ENCODE peak calls at places on chromosomes 4 and X, in five cellular contexts. J is tibial artery; I is neuronal stem cell; B is CD8-positive, alpha-beta memory T cell; L is IMR-90. K is an unnamed sample. For H3K27me3 and H3K4me1, the result is how much of the 10 kb centered on the place peaks cover.

GRCh38 chrX:2677764-2678163 is 13.3 kb upstream of the CD99 start:
- DNase-seq in I (no peak), B (no peak), J (peak), L (peak), K (no peak)

GRCh38 chr4:78171482-78171881 is 114.4 kb downstream of the FRAS1 start:
- DNase-seq in J (no peak), L (no peak), I (no peak), B (no peak), K (no peak)

GRCh38 chr4:64479338-64479737 is 70.1 kb upstream of the TECRL start:
- DNase-seq in L (no peak), I (no peak), B (no peak), J (no peak), K (no peak)

GRCh38 chrX:57453901-57454300 is 137.9 kb upstream of the ZXDB start:
- DNase-seq in I (no peak), B (no peak), J (no peak), L (peak), K (peak)

GRCh38 chr4:71709961-71710360 is 73.9 kb downstream of the GC start:
- DNase-seq in J (no peak), B (no peak), L (no peak), I (no peak), K (no peak)

GRCh38 chr4:57249083-57249482 is 138.9 kb upstream of the IGFBP7 start:
- DNase-seq in J (no peak), I (no peak), L (peak), B (no peak), K (no peak)

GRCh38 chrX:40171513-40172168 is 73.9 kb upstream of the BCOR start:
- DNase-seq in B (peak), L (no peak), I (no peak), J (no peak), K (peak)

GRCh38 chrX:131477498-131477897 is 66.4 kb upstream of the OR13H1 start:
- DNase-seq in I (no peak), L (no peak), B (no peak), J (no peak), K (no peak)

GRCh38 chr4:110196871-110197420 is 1.5 kb downstream of the ELOVL6 start:
- DNase-seq in I (no peak), L (peak), J (peak), B (peak), K (peak)

DNA sequence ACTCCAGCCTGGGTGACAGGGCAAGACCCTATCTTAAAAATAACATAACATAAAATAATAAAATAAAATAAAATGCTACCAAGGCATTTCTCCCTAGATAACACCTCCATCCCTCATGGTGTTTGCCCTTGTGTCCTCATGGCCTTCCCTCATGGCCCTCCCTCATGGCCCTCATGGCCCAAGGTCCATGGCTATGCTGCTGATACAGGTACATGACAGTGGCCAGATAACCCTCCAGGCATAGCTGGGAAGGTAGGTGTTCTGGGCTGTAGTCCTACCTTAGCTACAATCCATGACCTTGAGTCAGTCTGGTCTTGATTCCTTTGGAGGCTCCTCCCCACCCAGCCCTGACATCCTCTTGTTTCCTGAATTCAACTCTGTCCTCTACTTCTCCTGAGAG is 75.2 kb downstream of the PJA1 start:
- DNase-seq in J (no peak), L (no peak), B (no peak), I (no peak), K (no peak)
- H3K27me3 ChIP-seq in J (under half), L (under half), B (under half), I (under half), K (under half)

DNA sequence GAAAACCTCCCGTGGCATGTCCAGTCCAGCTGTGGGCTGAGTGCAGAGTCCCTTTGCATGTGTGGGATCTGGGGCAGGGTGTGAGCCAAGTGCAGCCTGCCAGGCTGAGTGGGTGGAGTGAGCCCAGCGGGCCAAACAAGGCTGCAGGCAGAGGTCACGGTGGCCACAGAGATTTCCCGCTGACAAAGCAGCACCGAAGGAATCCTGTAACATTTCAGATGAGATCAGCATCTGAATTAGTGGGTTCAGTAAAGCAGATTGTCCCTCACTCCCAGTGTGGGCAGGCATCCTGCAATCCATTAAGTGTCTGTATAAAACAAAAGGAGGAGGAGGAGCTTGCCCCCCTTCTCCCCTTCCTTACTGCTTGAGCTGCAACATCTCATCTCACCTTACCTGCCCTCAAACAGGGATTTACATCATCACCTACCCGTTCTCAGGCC is 324.4 kb downstream of the FAT4 start:
- DNase-seq in J (no peak), I (peak), B (no peak), L (peak), K (no peak)
- H3K4me3 ChIP-seq in J (no peak), I (peak), B (no peak), L (no peak), K (no peak)

GRCh38 chr4:3440011-3440410 is 1.8 kb upstream of the HGFAC start:
- DNase-seq in J (peak), I (no peak), B (no peak), L (no peak), K (no peak)

GRCh38 chr4:3438847-3439180 is 3.0 kb upstream of the HGFAC start:
- DNase-seq in J (peak), I (no peak), L (no peak), B (no peak), K (no peak)

GRCh38 chr4:3440979-3441500 is 728 bp upstream of the HGFAC start:
- DNase-seq in J (peak), L (no peak), I (no peak), B (no peak), K (no peak)

GRCh38 chr4:3437998-3438846 is 3.5 kb upstream of the HGFAC start:
- DNase-seq in L (no peak), J (peak), I (no peak), B (no peak), K (no peak)

GRCh38 chr4:3439391-3439790 is 2.4 kb upstream of the HGFAC start:
- DNase-seq in J (peak), L (no peak), B (no peak), I (no peak), K (no peak)
- H3K4me1 ChIP-seq in J (under half), L (under half), B (under half), I (under half), K (under half)

GRCh38 chr4:98994474-98995182 is 893 bp upstream of the METAP1 start:
- DNase-seq in L (peak), B (no peak), J (no peak), I (no peak), K (no peak)
- H3K27me3 ChIP-seq in L (under half), B (under half), J (under half), I (under half), K (under half)

GRCh38 chrX:72182924-72183323 is 1.4 kb downstream of the PIN4 start:
- DNase-seq in L (no peak), I (no peak), B (no peak), J (no peak), K (no peak)
- H3K4me3 ChIP-seq in L (no peak), I (no peak), B (no peak), J (no peak), K (peak)

DNA sequence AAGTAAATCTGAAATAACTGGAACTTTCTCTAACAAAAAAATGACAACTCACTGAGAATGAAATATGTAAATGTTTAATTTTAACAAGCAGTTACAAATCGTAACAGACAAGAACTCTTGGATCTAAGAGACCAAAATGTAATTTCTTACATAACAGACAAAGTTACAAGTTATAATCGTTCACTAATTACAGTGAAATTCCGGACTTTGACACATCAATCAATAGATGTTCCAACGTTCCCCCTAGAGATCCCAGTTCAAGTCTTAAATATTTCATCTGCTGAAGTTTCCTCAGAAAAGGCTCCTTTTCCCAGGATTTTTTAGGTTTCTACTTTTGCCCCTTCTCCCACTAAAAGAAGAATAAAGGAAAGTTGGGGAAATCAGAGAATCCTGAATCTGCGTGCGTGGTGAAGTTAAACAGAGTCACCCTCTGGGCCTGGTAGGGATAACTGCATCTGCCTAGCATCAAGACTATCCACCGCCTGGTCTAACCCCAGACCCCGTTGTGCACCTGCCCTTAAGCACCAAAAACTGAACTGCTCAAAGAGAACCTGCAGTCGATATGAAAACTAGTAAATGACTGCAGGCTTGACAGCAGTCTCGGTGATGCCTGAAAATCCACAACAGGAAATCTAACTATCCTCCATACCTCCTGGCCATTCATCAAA is 2.3 kb downstream of the IRF2 start:
- DNase-seq in L (peak), J (no peak), I (no peak), B (no peak), K (no peak)
- H3K4me1 ChIP-seq in L (under half), J (half or more), I (under half), B (under half), K (under half)

GRCh38 chrX:114581528-114582263 is 2.2 kb upstream of the HTR2C start:
- DNase-seq in J (no peak), I (peak), L (no peak), B (no peak), K (no peak)
- H3K27me3 ChIP-seq in J (under half), I (under half), L (under half), B (under half), K (under half)

DNA sequence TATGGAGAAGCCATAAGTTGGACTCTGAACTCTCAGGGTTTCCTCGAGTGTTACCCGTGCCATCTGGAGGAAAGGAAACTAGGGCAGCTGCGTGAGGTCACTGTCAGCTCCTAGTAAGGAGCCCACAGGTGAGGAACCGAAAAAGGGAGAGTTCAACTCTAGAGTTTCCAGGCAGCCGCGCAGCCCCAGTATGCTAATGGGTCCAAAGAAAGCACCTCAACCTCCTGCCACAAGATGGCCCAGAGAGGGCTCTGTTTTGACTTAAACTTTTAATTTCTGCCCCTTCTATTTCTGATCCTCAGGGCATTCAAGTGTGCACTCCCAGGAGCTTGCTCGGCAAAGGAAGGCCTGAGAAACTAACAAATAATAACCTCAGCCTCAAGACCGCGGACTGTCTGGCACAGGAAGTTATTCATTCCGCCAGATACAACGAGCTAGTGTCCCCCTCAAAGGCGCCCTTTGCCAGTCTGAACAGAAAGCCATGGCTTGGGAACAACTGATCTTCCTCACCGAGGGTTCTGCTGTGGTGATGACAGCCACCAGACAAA is 13.9 kb downstream of the SCARB2 start:
- DNase-seq in B (no peak), L (peak), J (no peak), I (no peak), K (no peak)
- H3K4me3 ChIP-seq in B (no peak), L (no peak), J (no peak), I (no peak), K (no peak)

GRCh38 chr4:185718578-185719492 is 93.2 kb downstream of the SORBS2 start:
- DNase-seq in L (no peak), J (no peak), I (no peak), B (no peak), K (no peak)
- H3K4me1 ChIP-seq in L (under half), J (half or more), I (under half), B (under half), K (under half)